ENCODE peak calls at places on chromosomes 2 and 18, in eight cellular contexts. H, D, E, X, N, J, F and T are unnamed samples.

GRCh38 chr18:2486426-2486825 is 84.9 kb downstream of the METTL4 start:
- DNase-seq in H (no peak), D (no peak), E (no peak), X (no peak), N (no peak), J (no peak), F (no peak), T (no peak)

GRCh38 chr18:56891116-56891515 is 240.0 kb downstream of the WDR7 start:
- DNase-seq in H (no peak), D (no peak), E (no peak), X (no peak), N (no peak), J (no peak), F (no peak), T (no peak)

GRCh38 chr2:240298803-240299709 is 136.4 kb upstream of the GPC1 start:
- DNase-seq in H (peak; percentile 75), D (no peak), E (no peak), X (no peak), N (no peak), J (no peak), F (no peak), T (no peak)

GRCh38 chr2:32743480-32744236 is 115.8 kb downstream of the TTC27 start:
- DNase-seq in H (no peak), D (peak; percentile 56), E (no peak), X (no peak), N (no peak), J (no peak), F (no peak), T (no peak)

GRCh38 chr2:76498387-76498786 is 787.7 kb upstream of the GCFC2 start:
- DNase-seq in H (no peak), D (no peak), E (peak; percentile 5), X (no peak), N (no peak), J (no peak), F (peak; percentile 13), T (no peak)

GRCh38 chr2:211085056-211085680 is 528.8 kb downstream of the CPS1 start:
- DNase-seq in H (no peak), D (peak; percentile 15), E (no peak), X (no peak), N (no peak), J (peak; percentile 13), F (no peak), T (no peak)

GRCh38 chr2:96934096-96934495 is 52.3 kb downstream of the FAM178B start:
- DNase-seq in H (no peak), D (no peak), E (no peak), X (no peak), N (no peak), J (no peak), F (no peak), T (no peak)

GRCh38 chr2:112474844-112475486 is 7.0 kb upstream of the TTL start:
- DNase-seq in H (peak; percentile 57), D (peak; percentile 62), E (no peak), X (no peak), N (no peak), J (no peak), F (no peak), T (no peak)

GRCh38 chr2:72947947-72948346 is 30.6 kb downstream of the EMX1 start:
- DNase-seq in H (no peak), D (no peak), E (no peak), X (no peak), N (no peak), J (no peak), F (no peak), T (no peak)

GRCh38 chr2:122707224-122707824 is 951.9 kb downstream of the TSN start:
- DNase-seq in H (no peak), D (no peak), E (no peak), X (no peak), N (no peak), J (no peak), F (no peak), T (no peak)

GRCh38 chr2:238124488-238125126 is 13.9 kb upstream of the KLHL30 start:
- DNase-seq in H (no peak), D (no peak), E (no peak), X (no peak), N (no peak), J (no peak), F (no peak), T (no peak)

GRCh38 chr2:237743561-237744269 is 54.9 kb upstream of the RBM44 start:
- DNase-seq in H (no peak), D (peak; percentile 29), E (no peak), X (no peak), N (no peak), J (no peak), F (no peak), T (no peak)

GRCh38 chr2:5690718-5691658 is 1.2 kb upstream of the SOX11 start:
- DNase-seq in H (peak; percentile 64), D (peak; percentile 78), E (no peak), X (no peak), N (peak; percentile 1), J (no peak), F (no peak), T (peak; percentile 32)

GRCh38 chr2:222142027-222142426 is 156.8 kb downstream of the PAX3 start:
- DNase-seq in H (no peak), D (peak; percentile 86), E (no peak), X (no peak), N (no peak), J (no peak), F (no peak), T (no peak)

GRCh38 chr2:129069875-129070594 is 751.4 kb upstream of the HS6ST1 start:
- DNase-seq in H (no peak), D (no peak), E (no peak), X (no peak), N (no peak), J (no peak), F (no peak), T (no peak)

GRCh38 chr2:222861411-222862067 is 703 bp downstream of the ACSL3 start:
- DNase-seq in H (no peak), D (peak; percentile 37), E (peak; percentile 24), X (peak; percentile 48), N (peak; percentile 50), J (no peak), F (peak; percentile 33), T (no peak)

GRCh38 chr2:8412586-8412985 is 269.3 kb upstream of the ID2 start:
- DNase-seq in H (no peak), D (no peak), E (no peak), X (no peak), N (no peak), J (no peak), F (no peak), T (no peak)

GRCh38 chr2:95287806-95288205 is 9.3 kb upstream of the KCNIP3 start:
- DNase-seq in H (no peak), D (no peak), E (no peak), X (no peak), N (no peak), J (no peak), F (no peak), T (no peak)

GRCh38 chr18:35282353-35282752 is 7.7 kb downstream of the ZSCAN30 start:
- DNase-seq in H (no peak), D (peak; percentile 88), E (no peak), X (no peak), N (no peak), J (peak; percentile 25), F (no peak), T (no peak)

GRCh38 chr2:27054721-27055120 is 3.3 kb downstream of the AGBL5 start:
- DNase-seq in H (no peak), D (no peak), E (no peak), X (no peak), N (no peak), J (no peak), F (no peak), T (no peak)
- H3K27ac ChIP-seq in H (no peak overlapping the region), D (no peak overlapping the region), E (no peak overlapping the region), X (no peak overlapping the region), N (no peak overlapping the region), J (no peak overlapping the region), F (no peak overlapping the region), T (no peak overlapping the region)

GRCh38 chr2:202270487-202270886 is 4.9 kb downstream of the NOP58 start:
- DNase-seq in H (no peak), D (no peak), E (no peak), X (no peak), N (no peak), J (no peak), F (no peak), T (no peak)
- H3K27ac ChIP-seq in H (no peak overlapping the region), D (no peak overlapping the region), E (no peak overlapping the region), X (no peak overlapping the region), N (no peak overlapping the region), J (peak overlapping the region; percentile 20), F (no peak overlapping the region), T (no peak overlapping the region)

GRCh38 chr2:174833737-174834136 is 69.5 kb upstream of the CHRNA1 start:
- DNase-seq in H (no peak), D (no peak), E (no peak), X (no peak), N (no peak), J (no peak), F (no peak), T (no peak)

GRCh38 chr2:174836345-174836999 is 72.2 kb upstream of the CHRNA1 start:
- DNase-seq in H (no peak), D (peak; percentile 96), E (no peak), X (no peak), N (no peak), J (no peak), F (no peak), T (no peak)

GRCh38 chr2:174839672-174840071 is 75.4 kb upstream of the CHRNA1 start:
- DNase-seq in H (no peak), D (no peak), E (no peak), X (no peak), N (no peak), J (no peak), F (no peak), T (no peak)

GRCh38 chr2:174840436-174840835 is 76.2 kb upstream of the CHRNA1 start:
- DNase-seq in H (no peak), D (peak; percentile 78), E (no peak), X (no peak), N (no peak), J (no peak), F (no peak), T (no peak)

DNA sequence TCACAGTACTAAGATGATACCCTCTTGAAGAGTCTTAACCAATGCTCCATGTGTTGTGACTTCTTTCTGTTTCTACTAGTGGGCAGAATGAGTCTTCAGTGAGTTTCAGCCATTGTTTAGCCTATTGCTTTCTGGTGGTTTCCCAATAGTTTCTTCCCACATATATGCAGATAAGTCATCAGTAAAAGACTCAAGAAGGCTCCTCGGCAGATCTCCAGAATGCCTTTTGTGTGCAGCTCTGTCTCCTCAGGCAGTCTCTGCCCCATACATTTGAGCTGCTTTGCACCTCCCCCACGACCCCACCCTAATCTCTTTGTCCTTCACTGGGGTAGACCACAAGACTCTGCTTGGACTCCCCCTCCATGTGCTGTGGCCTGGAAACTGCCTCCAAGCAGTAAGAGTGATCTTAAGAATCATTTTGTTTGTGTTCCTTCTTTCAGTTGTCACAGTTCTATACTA is 71.6 kb upstream of the CHRNA1 start:
- DNase-seq in H (no peak), D (peak; percentile 98), E (no peak), X (no peak), N (no peak), J (no peak), F (no peak), T (no peak)
- H3K27ac ChIP-seq in H (no peak overlapping the region), D (peak overlapping the region; percentile 87), E (no peak overlapping the region), X (no peak overlapping the region), N (no peak overlapping the region), J (no peak overlapping the region), F (no peak overlapping the region), T (no peak overlapping the region)

DNA sequence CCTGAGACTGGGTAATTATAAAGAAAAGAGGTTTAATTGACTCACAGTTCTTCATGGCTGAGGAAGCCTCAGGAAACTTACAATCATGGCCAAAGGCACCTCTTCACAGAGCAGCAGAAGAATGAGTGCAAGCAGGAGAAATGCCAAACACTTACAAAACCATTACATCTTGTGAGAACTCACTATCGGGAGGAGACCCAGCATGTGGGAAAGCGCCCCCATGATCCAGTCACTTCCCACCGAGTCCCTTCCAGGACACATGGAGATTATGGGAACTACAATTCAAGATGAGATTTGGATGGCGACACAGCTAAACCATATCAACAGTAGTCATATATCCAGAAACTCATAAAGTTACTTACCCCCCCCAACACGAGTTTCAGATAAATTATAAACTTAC is 28.6 kb downstream of the TLK1 start:
- DNase-seq in H (no peak), D (no peak), E (no peak), X (no peak), N (no peak), J (no peak), F (no peak), T (no peak)
- H3K27ac ChIP-seq in H (no peak overlapping the region), D (no peak overlapping the region), E (no peak overlapping the region), X (no peak overlapping the region), N (no peak overlapping the region), J (no peak overlapping the region), F (no peak overlapping the region), T (no peak overlapping the region)